ENCODE peak calls at places on chromosomes 7 and 10, in eight cellular contexts. Y, G, V, J, C, P, L and T are unnamed samples.

GRCh38 chr7:1454471-1455065 is 4.7 kb downstream of the MICALL2 start:
- DNase-seq in Y (no peak), G (no peak), V (no peak), J (no peak), C (peak; percentile 65), P (no peak), L (no peak), T (no peak)

GRCh38 chr10:117345143-117345542 is 30.1 kb downstream of the PDZD8 start:
- DNase-seq in Y (no peak), G (no peak), V (no peak), J (no peak), C (no peak), P (no peak), L (no peak), T (no peak)

GRCh38 chr7:55240418-55241142 is 124.6 kb upstream of the LANCL2 start:
- DNase-seq in Y (no peak), G (no peak), V (no peak), J (no peak), C (no peak), P (no peak), L (no peak), T (no peak)

GRCh38 chr10:131947631-131948347 is 33.9 kb downstream of the BNIP3 start:
- DNase-seq in Y (no peak), G (no peak), V (no peak), J (no peak), C (no peak), P (peak; percentile 94), L (peak; percentile 15), T (no peak)

GRCh38 chr7:5425507-5426225 is 2.0 kb upstream of the TNRC18 start:
- DNase-seq in Y (no peak), G (peak; percentile 84), V (peak; percentile 83), J (peak; percentile 70), C (peak; percentile 78), P (peak; percentile 51), L (peak; percentile 91), T (no peak)

GRCh38 chr10:88091490-88092061 is 228.2 kb downstream of the PTEN start:
- DNase-seq in Y (no peak), G (no peak), V (no peak), J (no peak), C (no peak), P (peak; percentile 48), L (no peak), T (peak; percentile 54)

GRCh38 chr10:31317652-31318381 is 1.2 kb upstream of the ZEB1 start:
- DNase-seq in Y (no peak), G (peak; percentile 89), V (no peak), J (no peak), C (no peak), P (no peak), L (peak; percentile 78), T (no peak)

GRCh38 chr7:110317699-110318265 is 773.1 kb upstream of the LRRN3 start:
- DNase-seq in Y (peak; percentile 1), G (no peak), V (no peak), J (no peak), C (no peak), P (peak; percentile 10), L (no peak), T (no peak)

GRCh38 chr7:121275204-121275603 is 53.6 kb upstream of the WNT16 start:
- DNase-seq in Y (no peak), G (no peak), V (no peak), J (no peak), C (no peak), P (no peak), L (no peak), T (no peak)

GRCh38 chr10:86340176-86340990 is 26.2 kb downstream of the GRID1 start:
- DNase-seq in Y (no peak), G (no peak), V (no peak), J (no peak), C (no peak), P (no peak), L (peak; percentile 31), T (peak; percentile 12)

GRCh38 chr7:48299580-48300169 is 128.4 kb downstream of the ABCA13 start:
- DNase-seq in Y (peak; percentile 28), G (no peak), V (peak; percentile 68), J (peak; percentile 36), C (no peak), P (peak; percentile 71), L (no peak), T (peak; percentile 59)

GRCh38 chr7:38127216-38128207 is 50.5 kb upstream of the STARD3NL start:
- DNase-seq in Y (no peak), G (no peak), V (no peak), J (no peak), C (no peak), P (no peak), L (no peak), T (no peak)

GRCh38 chr7:64541438-64542359 is 21.2 kb downstream of the ZNF680 start:
- DNase-seq in Y (peak; percentile 55), G (no peak), V (no peak), J (peak; percentile 41), C (peak; percentile 74), P (no peak), L (no peak), T (no peak)

GRCh38 chr7:102287465-102288146 is 938 bp downstream of the SH2B2 start:
- DNase-seq in Y (no peak), G (peak; percentile 83), V (peak; percentile 85), J (peak; percentile 38), C (peak; percentile 47), P (no peak), L (peak; percentile 76), T (no peak)

DNA sequence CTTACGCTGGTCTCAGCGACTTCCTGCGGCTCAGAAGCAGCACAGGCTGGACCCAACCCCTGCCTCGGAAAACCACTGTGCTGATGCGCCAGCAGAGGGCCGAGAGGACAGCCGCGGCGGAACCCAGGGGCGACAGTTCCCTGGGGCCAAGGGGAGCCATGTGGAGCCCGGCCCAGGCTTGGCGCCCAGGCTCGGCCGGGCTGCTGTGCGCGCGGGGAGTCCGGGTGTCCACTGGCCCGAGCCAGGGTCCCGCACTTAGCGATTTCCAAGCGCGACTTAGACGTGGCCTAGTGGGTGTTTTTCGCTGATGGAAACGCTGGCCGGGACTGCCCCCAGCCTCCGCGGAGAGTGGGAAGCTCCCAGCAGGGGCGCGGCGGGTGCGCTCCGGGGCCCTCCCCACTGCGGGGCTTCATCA is 18.6 kb upstream of the ZNF32 start:
- DNase-seq in Y (no peak), G (no peak), V (peak; percentile 86), J (no peak), C (peak; percentile 47), P (no peak), L (no peak), T (no peak)
- TF ChIP-seq CTCF in Y (peak; percentile 8), G (peak; percentile 16), V (peak; percentile 40), J (no peak), C (no peak), P (no peak), L (peak; percentile 33), T (no peak)

DNA sequence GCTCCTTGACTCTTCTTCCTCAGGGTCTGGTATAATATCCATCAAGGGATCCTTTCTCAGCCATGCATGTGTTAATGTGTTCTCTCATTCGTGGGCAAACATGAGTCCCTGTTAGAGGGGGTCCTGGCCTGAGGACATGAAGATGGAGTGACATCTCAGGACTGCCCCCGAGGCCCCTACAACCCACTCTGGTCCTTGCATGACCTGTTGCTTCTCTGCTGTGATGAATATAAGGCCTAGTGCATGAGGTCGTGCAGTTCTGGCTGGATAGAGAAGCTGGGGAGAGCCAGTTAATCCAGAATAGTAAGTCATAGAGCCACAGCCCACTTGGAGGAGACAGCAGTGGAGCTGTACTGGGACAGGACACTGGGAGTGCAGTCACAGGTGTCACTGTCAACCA is 4.6 kb upstream of the VWC2 start:
- DNase-seq in Y (no peak), G (no peak), V (no peak), J (no peak), C (no peak), P (no peak), L (no peak), T (no peak)
- TF ChIP-seq CTCF in Y (no peak), G (no peak), V (no peak), J (no peak), C (no peak), P (no peak), L (no peak), T (no peak)

GRCh38 chr10:125151170-125151823 is 9.1 kb downstream of the CTBP2 start:
- DNase-seq in Y (no peak), G (no peak), V (no peak), J (no peak), C (no peak), P (no peak), L (no peak), T (no peak)

GRCh38 chr10:125146791-125147604 is 13.4 kb downstream of the CTBP2 start:
- DNase-seq in Y (no peak), G (no peak), V (no peak), J (no peak), C (no peak), P (peak; percentile 56), L (no peak), T (no peak)

GRCh38 chr10:125148021-125148439 is 12.3 kb downstream of the CTBP2 start:
- DNase-seq in Y (no peak), G (no peak), V (no peak), J (peak; percentile 52), C (peak; percentile 45), P (no peak), L (no peak), T (no peak)

GRCh38 chr10:125148576-125148975 is 11.8 kb downstream of the CTBP2 start:
- DNase-seq in Y (no peak), G (no peak), V (no peak), J (no peak), C (no peak), P (no peak), L (no peak), T (no peak)

GRCh38 chr10:125149278-125150047 is 10.9 kb downstream of the CTBP2 start:
- DNase-seq in Y (peak; percentile 52), G (no peak), V (no peak), J (peak; percentile 87), C (peak; percentile 75), P (peak; percentile 76), L (no peak), T (peak; percentile 81)
- TF ChIP-seq CTCF in Y (no peak), G (no peak), V (no peak), J (no peak), C (no peak), P (no peak), L (no peak), T (no peak)

GRCh38 chr7:127245582-127245981 is 7.2 kb downstream of the GRM8 start:
- DNase-seq in Y (no peak), G (no peak), V (no peak), J (no peak), C (no peak), P (no peak), L (no peak), T (no peak)

DNA sequence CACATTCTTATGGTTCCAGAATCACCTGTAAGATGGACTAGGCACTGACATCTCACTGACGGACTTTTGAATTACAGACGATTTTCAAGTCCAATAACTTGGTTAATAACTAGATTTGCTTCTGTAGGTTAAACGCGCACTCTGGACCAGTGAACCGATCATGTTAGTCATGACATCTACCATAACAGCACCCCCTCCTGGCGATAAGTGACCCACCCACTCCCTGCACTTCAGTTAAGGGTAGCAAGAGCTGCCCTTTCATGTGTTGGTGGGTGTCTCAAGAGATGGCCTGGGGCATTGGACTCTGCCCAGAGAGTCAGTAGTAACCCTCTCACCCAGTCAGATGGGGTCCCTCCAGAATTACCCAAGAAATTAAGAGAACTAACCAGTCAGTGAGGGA is 12.9 kb downstream of the GRM8 start:
- DNase-seq in Y (no peak), G (no peak), V (no peak), J (no peak), C (no peak), P (no peak), L (no peak), T (no peak)
- TF ChIP-seq CTCF in Y (peak; percentile 41), G (no peak), V (peak; percentile 37), J (no peak), C (no peak), P (no peak), L (peak; percentile 17), T (peak; percentile 11)